ENCODE peak calls at places on chromosomes 12 and 14, in eight cellular contexts. T, I, Y, B, N, D, G and C are unnamed samples.

GRCh38 chr12:70646850-70647249 is 9.6 kb upstream of the PTPRB start:
- DNase-seq in T (no peak), I (no peak), Y (no peak), B (no peak), N (peak), D (no peak), G (peak), C (no peak)

GRCh38 chr12:39538679-39539104 is 80.9 kb downstream of the ABCD2 start:
- DNase-seq in T (no peak), I (no peak), Y (no peak), B (no peak), N (no peak), D (no peak), G (no peak), C (no peak)

GRCh38 chr12:13587721-13588389 is 391.3 kb downstream of the EMP1 start:
- DNase-seq in T (no peak), I (no peak), Y (no peak), B (no peak), N (no peak), D (no peak), G (no peak), C (no peak)

GRCh38 chr14:75417674-75418073 is 10.1 kb upstream of the JDP2 start:
- DNase-seq in T (no peak), I (no peak), Y (no peak), B (no peak), N (peak), D (peak), G (peak), C (no peak)

GRCh38 chr12:94621662-94622359 is 28.5 kb downstream of the TMCC3 start:
- DNase-seq in T (no peak), I (peak), Y (no peak), B (peak), N (peak), D (peak), G (peak), C (no peak)

GRCh38 chr12:115337693-115338543 is 653.9 kb upstream of the TBX3 start:
- DNase-seq in T (no peak), I (no peak), Y (no peak), B (no peak), N (peak), D (peak), G (peak), C (peak)

GRCh38 chr14:104975481-104976197 is 2.5 kb downstream of the AHNAK2 start:
- DNase-seq in T (no peak), I (no peak), Y (no peak), B (no peak), N (no peak), D (no peak), G (no peak), C (no peak)

GRCh38 chr12:41008472-41008871 is 179.6 kb upstream of the PDZRN4 start:
- DNase-seq in T (no peak), I (no peak), Y (no peak), B (no peak), N (no peak), D (no peak), G (no peak), C (no peak)

GRCh38 chr12:57754411-57755193 is at the start of gene MARCHF9:
- DNase-seq in T (peak), I (peak), Y (peak), B (peak), N (peak), D (no peak), G (no peak), C (peak)

GRCh38 chr12:45469902-45470301 is 254.0 kb downstream of the ANO6 start:
- DNase-seq in T (no peak), I (no peak), Y (no peak), B (no peak), N (no peak), D (no peak), G (no peak), C (no peak)